ENCODE peak calls at places on chromosomes 4 and X, in seven cellular contexts. S, H, O, X, Z, E and K are unnamed samples.

GRCh38 chrX:112768563-112768962 is 72.1 kb downstream of the AMOT start:
- DNase-seq in Z (no peak), E (peak), X (no peak), H (no peak), S (no peak), O (no peak), K (no peak)

GRCh38 chrX:134171661-134172587 is 65.1 kb upstream of the CCDC160 start:
- DNase-seq in O (no peak), X (no peak), E (peak), Z (peak), S (peak), H (no peak), K (no peak)

GRCh38 chrX:889966-890651 is 259.5 kb downstream of the SHOX start:
- DNase-seq in S (no peak), Z (no peak), O (no peak), X (no peak), H (no peak), E (no peak), K (no peak)

GRCh38 chr4:150217804-150218203 is 139.6 kb downstream of the DCLK2 start:
- DNase-seq in H (no peak), Z (no peak), X (no peak), S (no peak), E (no peak), O (no peak), K (no peak)

GRCh38 chrX:119228506-119229290 is 7.4 kb upstream of the PGRMC1 start:
- DNase-seq in H (no peak), Z (no peak), E (peak), S (no peak), O (no peak), X (no peak), K (peak)

GRCh38 chr4:128981377-128981776 is 112.0 kb downstream of the SCLT1 start:
- DNase-seq in X (no peak), H (no peak), O (no peak), S (no peak), Z (no peak), E (no peak), K (no peak)

GRCh38 chrX:11770320-11770719 is 12.3 kb downstream of the MSL3 start:
- DNase-seq in O (no peak), Z (peak), H (no peak), X (peak), S (peak), E (peak), K (no peak)

GRCh38 chr4:99390060-99390459 is 37.5 kb upstream of the ADH1C start:
- DNase-seq in H (no peak), X (no peak), E (no peak), Z (no peak), O (no peak), S (no peak), K (no peak)

GRCh38 chr4:55554453-55555030 is 7.8 kb upstream of the CLOCK start:
- DNase-seq in Z (no peak), X (no peak), O (no peak), E (peak), H (no peak), S (no peak), K (no peak)

GRCh38 chr4:178205826-178206225 is 763.6 kb upstream of the AGA start:
- DNase-seq in O (no peak), X (no peak), S (no peak), Z (no peak), H (no peak), E (peak), K (no peak)

GRCh38 chr4:77861500-77861899 is 1.1 kb upstream of the MRPL1 start:
- DNase-seq in Z (no peak), X (no peak), O (no peak), S (no peak), H (no peak), E (peak), K (no peak)

GRCh38 chr4:173169428-173170209 is 1.0 kb downstream of the GALNT7 start:
- DNase-seq in Z (peak), H (no peak), O (no peak), X (peak), S (peak), E (peak), K (peak)

GRCh38 chr4:149914521-149915115 is 99.0 kb upstream of the IQCM start:
- DNase-seq in O (no peak), H (no peak), X (no peak), S (peak), E (peak), Z (peak), K (peak)

GRCh38 chr4:110614173-110614948 is 8.5 kb downstream of the PITX2 start:
- DNase-seq in S (no peak), Z (no peak), E (no peak), X (no peak), O (no peak), H (no peak), K (no peak)

GRCh38 chrX:39907964-39908616 is 189.7 kb downstream of the BCOR start:
- DNase-seq in Z (peak), S (no peak), X (no peak), H (peak), O (peak), E (peak), K (peak)

GRCh38 chr4:16131293-16131692 is 47.5 kb upstream of the PROM1 start:
- DNase-seq in S (no peak), H (no peak), O (no peak), Z (no peak), E (no peak), X (no peak), K (no peak)

GRCh38 chr4:73662709-73663546 is 42.7 kb upstream of the RASSF6 start:
- DNase-seq in H (no peak), S (no peak), E (peak), Z (no peak), X (no peak), O (no peak), K (peak)

GRCh38 chr4:13597604-13598003 is 29.9 kb downstream of the BOD1L1 start:
- DNase-seq in S (no peak), O (no peak), H (no peak), X (no peak), Z (no peak), E (peak), K (no peak)

GRCh38 chr4:74942251-74942917 is 9.5 kb downstream of the PARM1 start:
- DNase-seq in E (peak), X (no peak), Z (no peak), O (no peak), H (no peak), S (no peak), K (no peak)

GRCh38 chr4:33067221-33067620 is 2347.1 kb downstream of the PCDH7 start:
- DNase-seq in S (no peak), X (no peak), Z (no peak), E (no peak), O (no peak), H (no peak), K (no peak)

GRCh38 chr4:16785800-16786527 is 112.5 kb downstream of the LDB2 start:
- DNase-seq in H (no peak), X (no peak), E (peak), O (no peak), Z (no peak), S (no peak), K (peak)

GRCh38 chr4:39044947-39045734 is 12.9 kb upstream of the TMEM156 start:
- DNase-seq in Z (peak), O (no peak), E (peak), S (peak), X (no peak), H (no peak), K (peak)

GRCh38 chr4:71630783-71631182 is 153.1 kb downstream of the GC start:
- DNase-seq in X (no peak), Z (no peak), H (no peak), O (no peak), S (no peak), E (no peak), K (no peak)